ENCODE peak calls at places on chromosomes 4 and X, in seven cellular contexts. Q is kidney, C is psoas muscle, B is AG04450, Z is DND-41, Y is left ventricle myocardium inferior, U is tibial artery. G is an unnamed sample.

GRCh38 chr4:25448379-25449109 is 71.5 kb downstream of the ANAPC4 start:
- DNase-seq in C (no peak), Q (no peak), Y (no peak), U (no peak), B (peak), Z (no peak), G (no peak)

GRCh38 chr4:10442976-10443375 is 14.2 kb downstream of the ZNF518B start:
- DNase-seq in Z (no peak), Y (no peak), U (no peak), Q (no peak), B (no peak), C (no peak), G (no peak)

GRCh38 chr4:184838249-184839074 is 12.7 kb upstream of the ACSL1 start:
- DNase-seq in Q (no peak), U (no peak), Z (no peak), C (no peak), B (no peak), Y (no peak), G (no peak)

GRCh38 chrX:38600089-38600755 is 38.9 kb downstream of the TSPAN7 start:
- DNase-seq in C (no peak), Q (no peak), Y (no peak), Z (no peak), U (no peak), B (no peak), G (no peak)

GRCh38 chrX:132184871-132185270 is 34.4 kb downstream of the RAP2C start:
- DNase-seq in Y (no peak), C (no peak), Q (no peak), B (no peak), U (no peak), Z (no peak), G (no peak)

GRCh38 chr4:59161249-59161648 is 2038.9 kb upstream of the ADGRL3 start:
- DNase-seq in Y (no peak), C (no peak), U (no peak), Z (no peak), Q (no peak), B (no peak), G (no peak)

GRCh38 chr4:675036-675804 is 878 bp downstream of the MYL5 start:
- DNase-seq in B (no peak), Z (no peak), Q (peak), Y (peak), U (no peak), C (no peak), G (no peak)

GRCh38 chr4:126960760-126961159 is 672.0 kb upstream of the INTU start:
- DNase-seq in C (no peak), U (no peak), B (no peak), Y (no peak), Z (no peak), Q (no peak), G (no peak)

GRCh38 chr4:168928346-168928745 is 81.7 kb downstream of the CBR4 start:
- DNase-seq in B (no peak), Z (no peak), U (no peak), C (no peak), Y (no peak), Q (no peak), G (no peak)

GRCh38 chr4:38177792-38178665 is 217.8 kb downstream of the PTTG2 start:
- DNase-seq in B (no peak), Q (peak), Z (peak), U (peak), Y (peak), C (peak), G (peak)

GRCh38 chr4:33386761-33387160 is 2666.6 kb downstream of the PCDH7 start:
- DNase-seq in Q (no peak), B (no peak), Z (no peak), U (no peak), C (no peak), Y (no peak), G (no peak)

GRCh38 chr4:159227984-159228383 is 125.1 kb downstream of the RAPGEF2 start:
- DNase-seq in Y (peak), B (peak), Z (no peak), Q (peak), C (peak), U (peak), G (no peak)

GRCh38 chrX:152614786-152615185 is 22.9 kb upstream of the GABRQ start:
- DNase-seq in C (no peak), Q (no peak), Z (no peak), U (no peak), Y (no peak), B (no peak), G (no peak)

GRCh38 chr4:175309041-175309440 is 390.9 kb downstream of the ADAM29 start:
- DNase-seq in Y (no peak), C (no peak), B (no peak), Z (no peak), U (no peak), Q (no peak), G (no peak)

GRCh38 chr4:1393866-1394265 is 12.4 kb downstream of the NKX1-1 start:
- DNase-seq in Y (peak), Q (peak), Z (no peak), U (no peak), C (peak), B (no peak), G (no peak)

GRCh38 chr4:40455340-40455902 is 120.3 kb downstream of the CHRNA9 start:
- DNase-seq in C (no peak), Q (no peak), Y (no peak), U (no peak), Z (no peak), B (no peak), G (peak)

GRCh38 chrX:72027024-72027913 is 104.4 kb downstream of the RTL5 start:
- DNase-seq in C (no peak), U (no peak), Q (no peak), Y (no peak), B (no peak), Z (no peak), G (no peak)

GRCh38 chr4:183468210-183469095 is 24.0 kb downstream of the CDKN2AIP start:
- DNase-seq in Q (no peak), Z (no peak), Y (no peak), C (no peak), B (no peak), U (no peak), G (no peak)

GRCh38 chr4:166972071-166972470 is 262.2 kb downstream of the SPOCK3 start:
- DNase-seq in Z (no peak), Q (no peak), C (no peak), U (no peak), B (no peak), Y (no peak), G (no peak)

GRCh38 chr4:7170012-7170411 is 22.3 kb upstream of the SORCS2 start:
- DNase-seq in C (no peak), U (no peak), Y (no peak), Z (no peak), B (no peak), Q (no peak), G (no peak)

GRCh38 chr4:87669373-87669772 is 19.3 kb downstream of the DMP1 start:
- DNase-seq in B (no peak), U (no peak), Z (no peak), Y (no peak), C (no peak), Q (no peak), G (no peak)

GRCh38 chrX:8988456-8988855 is 45.5 kb downstream of the FAM9B start:
- DNase-seq in Q (peak), Z (peak), B (peak), Y (peak), C (peak), U (peak), G (no peak)

GRCh38 chrX:20545538-20545937 is 278.8 kb upstream of the RPS6KA3 start:
- DNase-seq in Q (no peak), B (no peak), U (no peak), Y (no peak), Z (no peak), C (no peak), G (no peak)

GRCh38 chrX:1491851-1492349 is 39.2 kb upstream of the ASMTL start:
- DNase-seq in U (no peak), B (no peak), Z (peak), Y (no peak), C (no peak), Q (peak), G (peak)

GRCh38 chr4:53908661-53909078 is 155.7 kb downstream of the CHIC2 start:
- DNase-seq in C (no peak), U (peak), B (peak), Q (no peak), Z (peak), Y (no peak), G (peak)

GRCh38 chr4:139735381-139736256 is 70.0 kb downstream of the MGST2 start:
- DNase-seq in U (peak), B (no peak), Q (peak), C (peak), Y (peak), Z (no peak), G (no peak)

GRCh38 chrX:94401426-94401825 is 727.4 kb downstream of the FAM133A start:
- DNase-seq in Q (no peak), B (no peak), Y (no peak), Z (no peak), C (no peak), U (no peak), G (no peak)

GRCh38 chrX:10754445-10754844 is 134.1 kb upstream of the MID1 start:
- DNase-seq in C (no peak), Q (no peak), U (no peak), B (no peak), Y (no peak), Z (no peak), G (no peak)

GRCh38 chrX:10756365-10756915 is 136.1 kb upstream of the MID1 start:
- DNase-seq in Z (no peak), C (no peak), B (peak), Q (no peak), U (no peak), Y (no peak), G (no peak)

GRCh38 chrX:10759400-10759799 is 139.0 kb upstream of the MID1 start:
- DNase-seq in B (no peak), C (no peak), Y (no peak), Q (no peak), Z (peak), U (no peak), G (no peak)

GRCh38 chrX:10750581-10750980 is 130.2 kb upstream of the MID1 start:
- DNase-seq in Z (no peak), Q (no peak), B (no peak), U (no peak), C (no peak), Y (no peak), G (no peak)

DNA sequence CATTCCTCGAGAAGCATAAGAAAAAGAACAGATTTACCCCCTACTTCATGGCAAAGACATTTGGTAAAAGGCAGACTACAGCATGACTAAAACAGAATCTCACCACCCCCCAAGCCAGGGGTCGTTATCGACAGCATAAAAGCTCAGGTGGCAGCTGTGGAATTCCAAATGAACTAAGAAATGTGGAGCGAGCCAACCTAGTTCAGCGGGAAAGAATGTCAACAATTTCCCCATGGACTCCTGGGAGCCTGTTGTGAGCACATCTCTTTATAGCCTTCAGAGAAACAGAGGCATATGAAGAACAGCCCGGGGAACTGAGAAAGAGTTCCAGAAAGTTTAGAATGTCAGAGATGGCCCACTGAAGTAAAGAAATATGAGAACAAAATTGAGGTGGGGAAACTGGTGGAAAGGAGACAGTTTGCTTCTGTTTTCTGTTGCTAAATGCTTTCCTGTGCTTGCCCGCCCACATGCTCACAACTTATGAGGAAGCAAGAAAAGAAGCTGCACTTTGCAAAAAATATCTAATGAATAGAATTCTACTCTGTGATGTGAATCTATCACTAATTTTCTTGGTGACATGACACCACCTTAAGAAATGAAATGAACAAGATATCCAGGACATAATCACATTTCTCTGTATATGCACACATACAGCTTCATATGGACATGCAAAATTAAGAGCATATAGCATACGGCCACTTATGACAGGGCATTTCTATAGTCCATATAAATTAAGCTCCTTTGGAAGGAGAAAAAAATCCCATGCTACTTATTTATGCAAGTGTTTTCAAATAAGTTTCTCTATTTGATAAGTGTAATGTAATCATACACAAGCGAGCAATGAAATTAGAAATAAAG is 135.3 kb upstream of the MID1 start:
- DNase-seq in Q (no peak), Z (no peak), U (peak), Y (no peak), B (peak), C (no peak), G (no peak)
- H3K4me3 ChIP-seq in Q (no peak), Z (no peak), U (no peak), Y (no peak), B (no peak), C (no peak), G (no peak)

GRCh38 chr4:112167790-112168189 is 22.5 kb downstream of the FAM241A start:
- DNase-seq in B (no peak), Q (no peak), C (no peak), U (no peak), Z (peak), Y (no peak), G (no peak)

GRCh38 chr4:112170451-112170993 is 25.3 kb downstream of the FAM241A start:
- DNase-seq in Y (no peak), B (peak), Z (no peak), C (no peak), Q (no peak), U (no peak), G (peak)

GRCh38 chr4:112172180-112172579 is 26.9 kb downstream of the FAM241A start:
- DNase-seq in Q (no peak), C (no peak), Y (no peak), Z (no peak), U (no peak), B (no peak), G (no peak)

GRCh38 chr4:112173593-112174559 is 28.6 kb downstream of the FAM241A start:
- DNase-seq in Z (no peak), Q (no peak), Y (no peak), U (no peak), C (peak), B (no peak), G (no peak)

DNA sequence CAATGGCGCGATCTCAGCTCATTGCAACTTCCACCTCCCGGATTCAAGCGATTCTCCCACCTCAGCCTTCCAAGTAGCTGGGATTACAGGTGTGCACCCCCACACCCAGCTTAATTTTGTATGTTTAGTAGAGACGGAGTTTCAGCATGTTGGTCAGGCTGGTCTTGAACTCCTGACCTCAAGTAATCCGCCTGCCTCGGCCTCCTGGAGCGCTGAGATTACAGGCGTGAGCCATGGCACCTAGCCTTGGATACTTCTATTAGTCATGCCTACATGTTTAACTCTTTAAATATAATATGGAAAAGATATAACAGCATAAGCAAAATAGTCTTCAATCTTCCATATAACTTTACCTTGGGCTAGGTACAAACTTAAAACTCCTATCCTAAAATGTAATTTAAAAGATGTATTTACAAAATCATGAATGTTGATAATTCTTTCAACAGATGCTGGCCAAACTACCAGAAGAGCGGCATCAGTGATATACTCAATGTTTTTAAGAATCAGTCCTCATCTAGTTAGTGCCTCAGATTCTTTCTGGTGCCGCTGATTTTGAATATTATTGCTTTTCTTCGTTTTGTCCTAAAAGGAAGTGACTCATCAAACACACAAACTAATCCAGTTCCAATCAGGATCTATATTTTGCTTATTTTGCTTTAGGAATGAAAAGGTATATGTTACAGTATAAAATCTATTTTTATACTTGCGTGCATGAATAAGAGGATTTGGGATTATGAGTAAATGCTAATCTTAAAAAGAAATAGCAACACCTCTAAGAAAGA is 23.7 kb downstream of the FAM241A start:
- DNase-seq in Z (no peak), C (no peak), B (no peak), Y (no peak), U (no peak), Q (peak), G (no peak)
- H3K27ac ChIP-seq in Z (no peak), C (no peak), B (no peak), Y (no peak), U (no peak), Q (no peak), G (no peak)

GRCh38 chrX:3271485-3272186 is 74.8 kb downstream of the MXRA5 start:
- DNase-seq in Y (no peak), Q (no peak), Z (no peak), B (no peak), C (no peak), U (no peak), G (no peak)
- H3K4me3 ChIP-seq in Y (peak), Q (no peak), Z (no peak), B (no peak), C (no peak), U (no peak), G (no peak)

DNA sequence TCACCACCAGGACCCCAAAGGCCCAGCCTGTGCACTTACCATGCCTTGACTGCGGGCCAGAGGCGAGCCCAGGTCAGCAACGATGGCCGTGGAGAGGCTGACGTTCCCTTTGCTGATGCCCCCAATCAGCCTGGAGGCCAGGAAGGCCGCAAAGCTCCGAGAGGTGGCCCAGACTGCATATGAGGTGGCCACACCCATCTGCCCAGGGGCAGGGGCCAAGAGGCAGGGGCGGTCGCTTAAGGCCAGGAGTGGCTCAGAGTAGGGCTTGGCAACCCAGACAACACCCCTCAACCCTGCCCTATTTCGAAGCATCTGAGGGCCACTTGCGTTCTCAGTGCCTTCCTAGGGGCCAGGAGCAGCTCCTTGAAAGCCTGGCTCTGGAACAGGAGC is 30.6 kb downstream of the NOP14 start:
- DNase-seq in C (no peak), U (peak), Q (peak), B (no peak), Z (no peak), Y (no peak), G (peak)
- H3K27ac ChIP-seq in C (peak), U (peak), Q (no peak), B (no peak), Z (no peak), Y (peak), G (peak)

GRCh38 chr4:142475663-142476062 is 370.4 kb downstream of the INPP4B start:
- DNase-seq in Z (no peak), Q (no peak), Y (no peak), U (no peak), C (no peak), B (no peak), G (no peak)
- H3K4me3 ChIP-seq in Z (no peak), Q (no peak), Y (no peak), U (no peak), C (no peak), B (no peak), G (no peak)